ENCODE peak calls at places on chromosomes 6 and 20, in five cellular contexts. X is stomach, G is tibial nerve, B is adrenal gland, A is esophagus muscularis mucosa. N is an unnamed sample.

GRCh38 chr6:113172531-113172966 is 684.6 kb upstream of the MARCKS start:
- DNase-seq in X (no peak), G (no peak), B (peak; percentile 86), A (no peak), N (peak; percentile 13)

GRCh38 chr6:151497935-151498726 is 4.3 kb downstream of the CCDC170 start:
- DNase-seq in X (no peak), G (no peak), B (no peak), A (no peak), N (no peak)

GRCh38 chr6:107330190-107330589 is 129.2 kb downstream of the PDSS2 start:
- DNase-seq in X (no peak), G (no peak), B (no peak), A (no peak), N (no peak)

GRCh38 chr6:36247691-36248090 is 22.2 kb upstream of the PNPLA1 start:
- DNase-seq in X (no peak), G (peak; percentile 19), B (no peak), A (no peak), N (no peak)

GRCh38 chr6:144515761-144516160 is 230.6 kb downstream of the UTRN start:
- DNase-seq in X (no peak), G (no peak), B (no peak), A (no peak), N (no peak)

GRCh38 chr6:167005350-167006159 is 6.4 kb downstream of the CEP43 start:
- DNase-seq in X (peak; percentile 63), G (no peak), B (peak; percentile 62), A (no peak), N (peak; percentile 15)

GRCh38 chr20:51449498-51450220 is 92.9 kb downstream of the NFATC2 start:
- DNase-seq in X (no peak), G (no peak), B (no peak), A (no peak), N (no peak)

GRCh38 chr20:21901470-21902275 is 196.2 kb downstream of the PAX1 start:
- DNase-seq in X (peak; percentile 37), G (peak; percentile 89), B (peak; percentile 57), A (no peak), N (peak; percentile 60)

GRCh38 chr20:44803383-44803941 is 6.9 kb downstream of the RIMS4 start:
- DNase-seq in X (no peak), G (no peak), B (no peak), A (no peak), N (no peak)

GRCh38 chr20:63876489-63877036 is 11.5 kb downstream of the TPD52L2 start:
- DNase-seq in X (no peak), G (no peak), B (no peak), A (no peak), N (no peak)

GRCh38 chr6:38495922-38496635 is 143.7 kb downstream of the BTBD9 start:
- DNase-seq in X (no peak), G (no peak), B (no peak), A (no peak), N (no peak)

GRCh38 chr6:111114484-111114883 is 27.2 kb downstream of the SLC16A10 start:
- DNase-seq in X (no peak), G (no peak), B (no peak), A (no peak), N (no peak)

GRCh38 chr6:73085362-73085975 is 139.8 kb downstream of the KHDC1L start:
- DNase-seq in X (no peak), G (no peak), B (no peak), A (no peak), N (no peak)

GRCh38 chr20:37529214-37529967 is 1.7 kb upstream of the BLCAP start:
- DNase-seq in X (no peak), G (no peak), B (peak; percentile 36), A (no peak), N (no peak)

GRCh38 chr20:36847009-36847709 is 28.8 kb upstream of the TLDC2 start:
- DNase-seq in X (peak; percentile 52), G (peak; percentile 78), B (peak; percentile 94), A (peak; percentile 97), N (peak; percentile 64)

GRCh38 chr20:40502431-40502992 is 186.5 kb downstream of the MAFB start:
- DNase-seq in X (no peak), G (no peak), B (no peak), A (no peak), N (no peak)

GRCh38 chr20:64080013-64080812 is at the start of gene OPRL1:
- DNase-seq in X (no peak), G (no peak), B (peak; percentile 74), A (no peak), N (no peak)

GRCh38 chr6:150254671-150255228 is 111.9 kb downstream of the PPP1R14C start:
- DNase-seq in X (no peak), G (no peak), B (no peak), A (no peak), N (no peak)

GRCh38 chr20:58722379-58722778 is 29.8 kb downstream of the NPEPL1 start:
- DNase-seq in X (no peak), G (no peak), B (no peak), A (peak; percentile 78), N (no peak)

GRCh38 chr6:37547564-37548061 is 47.9 kb upstream of the CCDC167 start:
- DNase-seq in X (no peak), G (no peak), B (peak; percentile 68), A (no peak), N (no peak)

GRCh38 chr20:43669332-43669731 is 2.4 kb downstream of the MYBL2 start:
- DNase-seq in X (peak; percentile 49), G (no peak), B (no peak), A (no peak), N (no peak)

GRCh38 chr6:11215773-11216172 is 16.7 kb downstream of the NEDD9 start:
- DNase-seq in X (peak; percentile 59), G (no peak), B (no peak), A (no peak), N (no peak)

GRCh38 chr20:62055106-62055861 is 10.4 kb downstream of the TAF4 start:
- DNase-seq in X (peak; percentile 1), G (no peak), B (no peak), A (no peak), N (no peak)

GRCh38 chr20:57570145-57570850 is 9.4 kb downstream of the PCK1 start:
- DNase-seq in X (no peak), G (no peak), B (no peak), A (no peak), N (no peak)

GRCh38 chr6:141421378-141421777 is 711.3 kb upstream of the GJE1 start:
- DNase-seq in X (no peak), G (no peak), B (no peak), A (no peak), N (no peak)

GRCh38 chr20:47788741-47789080 is 3.4 kb upstream of the SULF2 start:
- DNase-seq in X (no peak), G (no peak), B (no peak), A (no peak), N (no peak)

GRCh38 chr6:30655743-30656094 is 8.8 kb downstream of the C6orf136 start:
- DNase-seq in X (no peak), G (no peak), B (no peak), A (no peak), N (no peak)

GRCh38 chr6:30647039-30647801 is at the start of gene C6orf136:
- DNase-seq in X (peak; percentile 80), G (peak; percentile 14), B (peak; percentile 84), A (peak; percentile 96), N (peak; percentile 81)

GRCh38 chr6:30647802-30648460 is 998 bp downstream of the C6orf136 start:
- DNase-seq in X (no peak), G (no peak), B (no peak), A (no peak), N (no peak)

GRCh38 chr6:30654798-30655742 is 8.1 kb downstream of the C6orf136 start:
- DNase-seq in X (no peak), G (no peak), B (no peak), A (no peak), N (no peak)

GRCh38 chr6:30651143-30651542 is 4.2 kb downstream of the C6orf136 start:
- DNase-seq in X (no peak), G (no peak), B (no peak), A (no peak), N (no peak)
- H3K36me3 ChIP-seq in X (peaks cover 50% of the 10 kb centered on the region), G (peaks cover 41% of the 10 kb centered on the region), B (peaks cover 55% of the 10 kb centered on the region), A (peaks cover 66% of the 10 kb centered on the region), N (peaks cover 42% of the 10 kb centered on the region)

GRCh38 chr6:3068329-3069223 is at the start of gene RIPK1:
- DNase-seq in X (peak; percentile 96), G (peak; percentile 88), B (peak; percentile 96), A (peak; percentile 97), N (peak; percentile 97)
- TF ChIP-seq CTCF in X (no peak), G (peak; percentile 25), B (no peak), A (peak; percentile 34), N (peak; percentile 15)

GRCh38 chr20:3875378-3875974 is 13.7 kb upstream of the PANK2 start:
- DNase-seq in X (no peak), G (no peak), B (no peak), A (no peak), N (no peak)
- TF ChIP-seq POLR2A in X (no peak), G (no peak), B (no peak), A (no peak), N (no peak)

DNA sequence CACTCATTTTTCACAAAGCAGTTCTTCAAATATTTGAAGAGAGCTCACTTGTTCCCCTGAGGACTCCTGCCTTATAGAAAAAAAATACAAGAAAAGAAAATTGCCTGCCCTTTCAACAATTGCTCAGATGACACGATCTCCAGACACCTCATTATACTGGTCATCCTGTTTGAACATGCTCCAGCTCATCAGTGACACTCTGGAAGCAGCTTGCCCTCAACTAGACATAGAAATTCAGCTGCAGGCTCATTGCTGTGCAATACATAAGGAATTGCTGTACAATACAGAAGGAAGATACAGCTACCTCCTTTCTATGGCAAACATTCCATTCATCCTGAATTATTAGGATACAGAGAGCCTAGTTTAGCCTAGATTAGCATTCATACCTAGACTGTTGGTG is 73.2 kb downstream of the OPN5 start:
- DNase-seq in X (no peak), G (no peak), B (no peak), A (no peak), N (no peak)
- H3K36me3 ChIP-seq in X (no peaks in the 10 kb centered on the region), G (no peaks in the 10 kb centered on the region), B (no peaks in the 10 kb centered on the region), A (no peaks in the 10 kb centered on the region), N (no peaks in the 10 kb centered on the region)

DNA sequence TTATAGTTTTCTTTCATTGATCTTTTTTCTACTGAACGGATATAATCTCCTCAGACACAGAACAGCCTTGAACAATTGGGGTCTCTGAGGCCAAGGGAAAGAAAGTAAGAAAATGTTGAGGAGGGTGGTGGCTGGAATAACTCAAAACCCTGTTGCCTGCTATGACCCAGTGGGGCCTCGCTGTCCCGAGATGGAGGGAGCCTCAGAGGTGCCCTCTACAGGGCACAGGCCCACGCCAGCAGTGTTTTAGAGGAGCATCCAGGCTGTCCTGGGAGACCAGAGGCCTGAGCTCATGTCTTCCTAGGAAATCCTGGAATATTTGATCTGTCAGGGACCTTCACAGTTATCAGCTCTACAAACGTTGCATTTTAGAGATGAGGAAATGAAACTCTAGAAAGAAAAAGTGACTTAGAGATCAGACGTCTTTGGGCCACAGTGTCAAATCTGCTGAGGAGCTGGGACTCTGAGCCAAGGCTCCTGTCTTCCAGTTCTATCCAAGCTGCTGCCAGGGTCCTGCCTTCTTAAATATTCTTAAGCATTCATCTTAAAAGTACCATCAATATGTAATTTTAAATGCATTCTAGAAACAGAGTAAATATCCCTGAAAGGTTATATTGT is 26.3 kb downstream of the ALDH5A1 start:
- DNase-seq in X (peak; percentile 56), G (no peak), B (peak; percentile 69), A (no peak), N (peak; percentile 62)
- TF ChIP-seq CTCF in X (no peak), G (peak; percentile 51), B (peak; percentile 32), A (peak; percentile 62), N (peak; percentile 63)

N was measured in transverse colon.